ENCODE peak calls at places on chromosomes 12 and 14, in four cellular contexts. S is NAMALWA; G is stimulated activated CD4-positive, alpha-beta T cell treated with anti-CD3 and anti-CD28 coated beads, Interleukin-1b, Interleukin-23, amount 100 ng/mL, for 1 hour; I is ELF-1. O is an unnamed sample.

GRCh38 chr12:113239811-113240331 is 18.6 kb downstream of the TPCN1 start:
- DNase-seq in I (no peak), S (no peak), G (no peak), O (no peak)

GRCh38 chr12:113591480-113591971 is 119.9 kb upstream of the LHX5 start:
- DNase-seq in I (peak), G (no peak), S (no peak), O (peak)

GRCh38 chr12:112555621-112556233 is 137.0 kb downstream of the PTPN11 start:
- DNase-seq in S (no peak), G (no peak), I (no peak), O (no peak)

GRCh38 chr14:29235991-29236390 is 469.4 kb downstream of the FOXG1 start:
- DNase-seq in S (no peak), I (no peak), G (no peak), O (no peak)

GRCh38 chr12:131908716-131909595 is 14.5 kb downstream of the ULK1 start:
- DNase-seq in S (no peak), I (no peak), G (no peak), O (no peak)

GRCh38 chr14:103031956-103032355 is 25.4 kb downstream of the CDC42BPB start:
- DNase-seq in G (no peak), S (peak), I (peak), O (no peak)

GRCh38 chr12:44875954-44876553 is at the start of gene NELL2:
- DNase-seq in I (peak), G (peak), S (peak), O (peak)

GRCh38 chr12:6092784-6093722 is 31.4 kb downstream of the VWF start:
- DNase-seq in I (peak), G (no peak), S (no peak), O (peak)

GRCh38 chr12:62660763-62661162 is 194.1 kb downstream of the MON2 start:
- DNase-seq in G (no peak), S (no peak), I (no peak), O (no peak)

GRCh38 chr14:69360438-69361108 is 37.5 kb downstream of the ERH start:
- DNase-seq in G (no peak), S (peak), I (no peak), O (no peak)

GRCh38 chr14:20422886-20423285 is 9.6 kb upstream of the TEP1 start:
- DNase-seq in G (no peak), I (no peak), S (no peak), O (no peak)

GRCh38 chr14:65336191-65336591 is 76.3 kb upstream of the FUT8 start:
- DNase-seq in G (peak), I (no peak), S (no peak), O (peak)

GRCh38 chr14:74508844-74509428 is 15.4 kb downstream of the ISCA2 start:
- DNase-seq in I (no peak), S (no peak), G (no peak), O (no peak)

GRCh38 chr12:110998971-110999370 is 78.6 kb upstream of the MYL2 start:
- DNase-seq in I (no peak), S (no peak), G (no peak), O (no peak)

GRCh38 chr12:70230934-70231606 is 12.2 kb upstream of the CNOT2 start:
- DNase-seq in I (no peak), G (no peak), S (no peak), O (no peak)

GRCh38 chr12:59122784-59123183 is 202.5 kb upstream of the LRIG3 start:
- DNase-seq in G (no peak), I (no peak), S (no peak), O (no peak)

GRCh38 chr12:116463366-116463765 is 95.8 kb upstream of the MAP1LC3B2 start:
- DNase-seq in S (no peak), G (no peak), I (no peak), O (no peak)

GRCh38 chr12:124548854-124549378 is 18.5 kb downstream of the NCOR2 start:
- DNase-seq in S (no peak), G (no peak), I (no peak), O (no peak)

GRCh38 chr14:68089146-68089715 is 269.7 kb downstream of the RAD51B start:
- DNase-seq in S (no peak), G (no peak), I (peak), O (peak)

GRCh38 chr12:103823871-103824270 is 17.2 kb downstream of the NT5DC3 start:
- DNase-seq in S (no peak), I (no peak), G (no peak), O (no peak)

GRCh38 chr12:49503674-49504180 is 35.1 kb upstream of the KCNH3 start:
- DNase-seq in G (no peak), I (no peak), S (no peak), O (no peak)

GRCh38 chr14:80426686-80427085 is 215.4 kb upstream of the DIO2 start:
- DNase-seq in S (no peak), G (no peak), I (no peak), O (no peak)

GRCh38 chr12:64663019-64663418 is 52.7 kb downstream of the RASSF3 start:
- DNase-seq in G (no peak), S (no peak), I (no peak), O (no peak)

GRCh38 chr14:100885196-100886030 is 18.1 kb downstream of the RTL1 start:
- DNase-seq in S (no peak), I (no peak), G (no peak), O (no peak)

GRCh38 chr12:110403975-110404675 is 617 bp upstream of the ANAPC7 start:
- DNase-seq in G (peak), I (peak), S (peak), O (peak)

GRCh38 chr12:88753074-88753473 is 172.8 kb upstream of the KITLG start:
- DNase-seq in G (no peak), I (no peak), S (no peak), O (no peak)

GRCh38 chr12:15979096-15980091 is 68.3 kb downstream of the DERA start:
- DNase-seq in G (no peak), I (peak), S (peak), O (peak)

GRCh38 chr14:92600318-92601053 is 86.9 kb downstream of the RIN3 start:
- DNase-seq in G (no peak), S (no peak), I (no peak), O (no peak)

GRCh38 chr14:60621386-60621785 is 27.9 kb downstream of the SIX1 start:
- DNase-seq in S (no peak), I (no peak), G (no peak), O (no peak)

GRCh38 chr12:129069886-129070285 is 216.6 kb downstream of the GLT1D1 start:
- DNase-seq in I (peak), S (no peak), G (no peak), O (no peak)

O was measured in islet precursor cell.